ENCODE peak calls at places on chromosomes 5 and 9, in eight cellular contexts. O is A549, M is Panc1, R is GM23338, S is K562, E is HCT116, G is SK-N-SH, X is GM12878. B is an unnamed sample.

GRCh38 chr5:14101922-14102321 is 41.2 kb upstream of the TRIO start:
- DNase-seq in O (no peak), M (no peak), R (peak), S (no peak), E (no peak), G (no peak), X (no peak), B (no peak)

GRCh38 chr5:101080485-101081240 is 177.6 kb upstream of the ST8SIA4 start:
- DNase-seq in O (no peak), M (no peak), R (no peak), S (no peak), E (no peak), G (no peak), X (no peak), B (no peak)

GRCh38 chr5:180873628-180874520 is 12.8 kb upstream of the ZFP62 start:
- DNase-seq in O (no peak), M (no peak), R (no peak), S (peak), E (no peak), G (no peak), X (peak), B (peak)

GRCh38 chr5:77864997-77865396 is 88.9 kb upstream of the TBCA start:
- DNase-seq in O (no peak), M (no peak), R (no peak), S (no peak), E (no peak), G (no peak), X (no peak), B (peak)

GRCh38 chr5:163696270-163696887 is 191.0 kb downstream of the MAT2B start:
- DNase-seq in O (peak), M (peak), R (peak), S (no peak), E (peak), G (peak), X (peak), B (peak)

GRCh38 chr5:135944967-135945560 is 9.7 kb downstream of the LECT2 start:
- DNase-seq in O (peak), M (peak), R (peak), S (peak), E (peak), G (peak), X (no peak), B (peak)

GRCh38 chr9:96420468-96421219 is 2.5 kb upstream of the ZNF367 start:
- DNase-seq in O (peak), M (peak), R (peak), S (no peak), E (peak), G (no peak), X (peak), B (peak)

GRCh38 chr5:157076558-157076957 is 17.6 kb upstream of the HAVCR1 start:
- DNase-seq in O (peak), M (no peak), R (no peak), S (no peak), E (no peak), G (no peak), X (no peak), B (no peak)

GRCh38 chr5:143396353-143396940 is 7.0 kb downstream of the NR3C1 start:
- DNase-seq in O (no peak), M (no peak), R (no peak), S (no peak), E (no peak), G (no peak), X (no peak), B (no peak)

GRCh38 chr5:24606974-24607373 is 37.8 kb downstream of the CDH10 start:
- DNase-seq in O (no peak), M (no peak), R (no peak), S (no peak), E (no peak), G (no peak), X (no peak), B (no peak)

GRCh38 chr5:36150676-36151433 is 832 bp downstream of the LMBRD2 start:
- DNase-seq in O (peak), M (peak), R (peak), S (no peak), E (peak), G (peak), X (no peak), B (no peak)

GRCh38 chr5:14362511-14362910 is 219.1 kb upstream of the OTULINL start:
- DNase-seq in O (no peak), M (no peak), R (no peak), S (no peak), E (no peak), G (no peak), X (no peak), B (no peak)

GRCh38 chr9:114078021-114078780 is at the start of gene AMBP:
- DNase-seq in O (peak), M (no peak), R (peak), S (peak), E (no peak), G (peak), X (no peak), B (no peak)

GRCh38 chr9:110160685-110161084 is 47.3 kb downstream of the C9orf152 start:
- DNase-seq in O (no peak), M (no peak), R (no peak), S (no peak), E (no peak), G (no peak), X (no peak), B (no peak)

GRCh38 chr5:149144637-149145036 is 3.3 kb downstream of the ABLIM3 start:
- DNase-seq in O (no peak), M (no peak), R (no peak), S (no peak), E (no peak), G (no peak), X (no peak), B (no peak)

GRCh38 chr5:149141957-149142851 is 911 bp downstream of the ABLIM3 start:
- DNase-seq in O (no peak), M (no peak), R (peak), S (no peak), E (no peak), G (peak), X (no peak), B (no peak)

GRCh38 chr5:149143470-149143869 is 2.2 kb downstream of the ABLIM3 start:
- DNase-seq in O (no peak), M (no peak), R (no peak), S (no peak), E (no peak), G (no peak), X (no peak), B (no peak)

GRCh38 chr5:149147673-149148072 is 6.4 kb downstream of the ABLIM3 start:
- DNase-seq in O (no peak), M (no peak), R (no peak), S (no peak), E (no peak), G (no peak), X (no peak), B (no peak)

GRCh38 chr5:149145138-149145537 is 3.8 kb downstream of the ABLIM3 start:
- DNase-seq in O (no peak), M (no peak), R (no peak), S (no peak), E (no peak), G (no peak), X (no peak), B (no peak)
- H3K27ac ChIP-seq in O (no peak), M (no peak), R (no peak), S (no peak), E (no peak), G (no peak), X (no peak), B (no peak)

GRCh38 chr5:112930082-112930344 is 8.0 kb upstream of the REEP5 start:
- DNase-seq in O (no peak), M (no peak), R (no peak), S (no peak), E (no peak), G (no peak), X (peak), B (no peak)
- TF ChIP-seq REST in O (no peak), M (no peak), R (no peak), S (no peak), E (no peak), G (no peak), X (no peak), B (no peak)

DNA sequence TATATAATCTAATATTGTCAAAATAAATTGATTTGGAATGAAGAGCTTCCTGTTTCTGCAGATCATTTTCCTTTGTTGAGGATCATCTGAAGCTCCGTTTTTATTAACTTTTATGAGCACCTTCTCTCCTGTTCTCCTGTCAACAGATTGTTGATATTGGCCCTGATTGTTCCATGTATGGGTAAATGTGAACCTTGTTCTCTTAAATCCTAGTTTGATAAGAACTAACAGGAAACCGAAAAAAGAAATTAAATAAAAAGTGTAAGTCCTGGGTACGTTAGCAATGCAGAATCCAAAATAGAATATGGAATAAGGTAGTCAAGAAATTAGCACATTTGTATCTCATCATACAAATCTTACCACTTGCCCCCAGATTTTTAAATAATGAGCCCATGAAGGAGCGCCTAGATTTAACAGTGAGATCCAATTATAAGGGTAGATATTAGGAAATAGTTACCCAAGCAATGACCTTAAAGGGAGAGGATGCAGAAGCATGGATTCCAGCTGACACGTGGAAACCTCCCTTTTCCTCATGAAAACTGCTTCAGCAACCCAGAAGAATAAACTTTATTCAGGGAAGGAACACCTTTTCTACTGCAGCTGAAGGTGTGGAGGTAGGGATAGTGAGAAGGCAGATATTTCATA is 80.8 kb upstream of the PIK3R1 start:
- DNase-seq in O (no peak), M (no peak), R (no peak), S (no peak), E (no peak), G (no peak), X (no peak), B (no peak)
- H3K27ac ChIP-seq in O (no peak), M (no peak), R (no peak), S (no peak), E (no peak), G (no peak), X (no peak), B (no peak)

DNA sequence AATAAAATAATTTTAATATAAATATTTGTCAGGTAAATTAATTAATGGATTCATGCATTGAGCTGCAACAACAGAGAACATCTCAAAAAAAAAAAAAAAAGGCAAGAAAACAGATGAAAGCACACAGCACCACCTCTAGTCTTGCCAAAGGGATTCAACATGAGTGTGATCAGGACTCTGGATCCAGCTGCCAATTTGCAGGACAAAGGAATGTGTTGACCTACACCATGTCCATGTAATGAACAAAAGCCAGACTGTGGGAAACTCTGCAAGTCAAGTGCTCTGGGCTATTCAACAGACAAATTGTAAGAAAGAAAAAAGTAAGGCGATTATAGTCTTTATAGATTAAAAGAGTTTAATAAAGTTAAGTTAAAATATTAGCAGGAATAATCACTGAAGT is 769.3 kb downstream of the TLR4 start:
- DNase-seq in O (no peak), M (no peak), R (peak), S (no peak), E (no peak), G (no peak), X (no peak), B (no peak)
- TF ChIP-seq REST in O (no peak), M (no peak), R (no peak), S (no peak), E (no peak), G (no peak), X (no peak), B (no peak)

DNA sequence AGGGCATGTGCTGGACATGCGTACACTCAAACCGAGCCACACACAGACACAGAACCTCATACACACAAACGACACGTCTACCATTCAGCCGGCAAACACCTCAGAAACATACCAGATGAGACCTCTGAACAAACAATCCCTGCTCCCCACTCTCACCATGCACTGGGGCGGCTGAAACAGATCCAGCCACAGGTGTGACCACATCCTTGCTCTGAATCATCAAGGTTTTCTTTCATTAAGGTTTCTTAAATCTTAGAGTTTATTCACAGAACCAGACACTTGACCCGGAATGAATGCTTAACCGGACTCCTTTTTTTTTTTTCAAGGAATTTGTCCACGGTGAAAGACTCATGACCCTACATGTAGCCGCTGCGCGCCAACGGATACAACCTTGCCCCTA is 26.2 kb downstream of the TERT start:
- DNase-seq in O (no peak), M (no peak), R (no peak), S (no peak), E (no peak), G (no peak), X (no peak), B (no peak)
- H3K27ac ChIP-seq in O (no peak), M (no peak), R (no peak), S (no peak), E (no peak), G (no peak), X (no peak), B (no peak)

GRCh38 chr5:139758510-139759036 is 37.0 kb upstream of the PSD2 start:
- DNase-seq in O (no peak), M (no peak), R (no peak), S (no peak), E (no peak), G (peak), X (no peak), B (no peak)

GRCh38 chr5:139757727-139758509 is 37.7 kb upstream of the PSD2 start:
- DNase-seq in O (no peak), M (no peak), R (no peak), S (no peak), E (no peak), G (no peak), X (no peak), B (no peak)

GRCh38 chr5:139761057-139761450 is 34.6 kb upstream of the PSD2 start:
- DNase-seq in O (no peak), M (no peak), R (no peak), S (no peak), E (no peak), G (no peak), X (no peak), B (no peak)

GRCh38 chr5:139760066-139761056 is 35.2 kb upstream of the PSD2 start:
- DNase-seq in O (no peak), M (no peak), R (no peak), S (no peak), E (no peak), G (peak), X (no peak), B (no peak)

DNA sequence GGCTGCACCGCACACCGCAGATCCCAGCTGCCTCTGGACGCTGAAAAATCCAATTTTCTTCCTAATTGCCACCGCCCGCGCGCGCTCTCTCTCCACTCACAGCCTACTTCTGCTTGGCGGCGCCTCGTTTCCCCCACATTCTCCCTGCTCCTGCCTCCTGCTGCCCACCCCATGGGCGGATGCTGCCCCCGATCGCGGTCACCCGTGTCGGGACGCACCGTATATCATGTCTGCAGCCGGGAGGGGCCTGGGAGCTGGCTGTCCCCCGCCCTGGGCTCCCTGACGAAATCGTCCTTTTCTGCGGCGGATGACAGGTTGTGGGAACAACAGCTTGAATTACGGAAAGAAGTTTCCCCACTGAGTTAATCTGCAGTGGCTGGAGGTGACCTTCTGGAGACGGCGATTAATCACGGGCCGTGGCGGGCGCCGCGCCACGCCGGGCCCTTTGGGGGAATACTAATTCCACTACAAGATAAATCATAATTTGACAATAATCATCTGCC is 36.3 kb upstream of the PSD2 start:
- DNase-seq in O (no peak), M (no peak), R (no peak), S (no peak), E (no peak), G (peak), X (no peak), B (no peak)
- TF ChIP-seq REST in O (no peak), M (no peak), R (no peak), S (no peak), E (no peak), G (no peak), X (no peak), B (no peak)

B was measured in HL-60.